ENCODE peak calls at places on chromosomes 3 and 15, in eight cellular contexts. D is ovary, U is A549, H is adrenal gland, W is uterus, M is breast epithelium, F is lower leg skin, Z is transverse colon. L is an unnamed sample.

GRCh38 chr3:17115186-17115585 is 230.4 kb downstream of the PLCL2 start:
- DNase-seq in F (no peak), H (no peak), M (no peak), W (no peak), U (no peak), Z (no peak), D (no peak), L (no peak)

GRCh38 chr3:45343947-45344346 is 44.4 kb upstream of the LARS2 start:
- DNase-seq in D (no peak), F (no peak), Z (no peak), H (no peak), U (peak; percentile 47), M (no peak), W (no peak), L (peak; percentile 31)

GRCh38 chr3:70127192-70127591 is 127.7 kb downstream of the SAMMSON start:
- DNase-seq in D (no peak), F (no peak), U (no peak), H (no peak), M (no peak), Z (no peak), W (no peak), L (no peak)

GRCh38 chr15:66830358-66830757 is 128.3 kb downstream of the SMAD6 start:
- DNase-seq in U (peak; percentile 32), W (no peak), M (no peak), F (no peak), H (no peak), D (no peak), Z (no peak), L (peak; percentile 77)

GRCh38 chr3:165233521-165234195 is 37.5 kb upstream of the SLITRK3 start:
- DNase-seq in W (no peak), F (no peak), Z (no peak), H (no peak), D (no peak), M (no peak), U (no peak), L (no peak)

GRCh38 chr3:177382944-177383343 is 185.7 kb upstream of the TBL1XR1 start:
- DNase-seq in H (no peak), M (no peak), Z (no peak), U (no peak), W (no peak), D (no peak), F (no peak), L (no peak)

GRCh38 chr3:171212648-171213047 is 186.1 kb upstream of the SLC2A2 start:
- DNase-seq in Z (no peak), W (no peak), D (no peak), H (no peak), F (no peak), M (no peak), U (no peak), L (no peak)

GRCh38 chr3:24628523-24629258 is 134.0 kb upstream of the THRB start:
- DNase-seq in Z (no peak), W (no peak), H (no peak), F (no peak), D (no peak), M (no peak), U (peak; percentile 41), L (no peak)

GRCh38 chr15:99930696-99931095 is 197.5 kb upstream of the LYSMD4 start:
- DNase-seq in H (no peak), M (no peak), U (no peak), D (no peak), Z (no peak), F (peak; percentile 7), W (no peak), L (no peak)

GRCh38 chr15:65580287-65580686 is 30.6 kb downstream of the INTS14 start:
- DNase-seq in W (no peak), U (peak; percentile 46), Z (no peak), H (no peak), F (no peak), M (no peak), D (no peak), L (peak; percentile 30)

GRCh38 chr15:55627730-55628368 is 39.7 kb upstream of the PYGO1 start:
- DNase-seq in Z (no peak), F (peak; percentile 80), D (no peak), H (peak; percentile 81), M (no peak), W (peak; percentile 51), U (peak; percentile 92), L (peak; percentile 46)

GRCh38 chr15:94692697-94693096 is 461.3 kb downstream of the MCTP2 start:
- DNase-seq in U (no peak), F (no peak), M (no peak), Z (no peak), D (no peak), H (no peak), W (no peak), L (no peak)

GRCh38 chr15:42079401-42079908 is 14.9 kb downstream of the PLA2G4D start:
- DNase-seq in D (no peak), W (no peak), H (peak; percentile 13), M (no peak), U (no peak), F (no peak), Z (no peak), L (no peak)

GRCh38 chr3:198079771-198080520 is 119.9 kb downstream of the LMLN start:
- DNase-seq in F (no peak), M (no peak), H (no peak), D (no peak), U (peak; percentile 18), Z (peak; percentile 9), W (no peak), L (no peak)

GRCh38 chr3:108862865-108863798 is 40.5 kb downstream of the TRAT1 start:
- DNase-seq in D (no peak), W (no peak), H (no peak), Z (no peak), F (no peak), M (no peak), U (peak; percentile 39), L (peak; percentile 32)

GRCh38 chr3:188974856-188975611 is 196.7 kb upstream of the TPRG1 start:
- DNase-seq in F (no peak), H (no peak), Z (no peak), D (no peak), W (peak; percentile 33), M (no peak), U (no peak), L (no peak)

GRCh38 chr3:72341380-72341770 is 506.9 kb downstream of the SHQ1 start:
- DNase-seq in U (no peak), Z (no peak), W (no peak), D (no peak), M (no peak), F (no peak), H (no peak), L (no peak)

GRCh38 chr15:75061272-75061671 is 37.9 kb downstream of the PPCDC start:
- DNase-seq in W (no peak), Z (no peak), M (no peak), F (no peak), D (no peak), U (no peak), H (no peak), L (no peak)

GRCh38 chr3:184371570-184372018 is 6.4 kb downstream of the THPO start:
- DNase-seq in W (peak; percentile 81), H (peak; percentile 92), D (peak; percentile 86), F (peak; percentile 77), M (peak; percentile 70), Z (peak; percentile 78), U (peak; percentile 83), L (peak; percentile 98)

GRCh38 chr3:46713048-46713897 is 4.4 kb downstream of the PRSS50 start:
- DNase-seq in H (peak; percentile 24), Z (peak; percentile 1), U (no peak), W (peak; percentile 2), F (no peak), D (peak; percentile 19), M (no peak), L (no peak)

GRCh38 chr3:181712505-181713299 is 977 bp downstream of the SOX2 start:
- DNase-seq in W (no peak), Z (no peak), H (no peak), U (peak; percentile 58), F (no peak), D (no peak), M (no peak), L (no peak)

GRCh38 chr3:188734395-188734794 is 437.4 kb upstream of the TPRG1 start:
- DNase-seq in M (no peak), F (no peak), U (no peak), W (no peak), D (no peak), H (no peak), Z (peak; percentile 14), L (no peak)

GRCh38 chr3:187966141-187966540 is 187.8 kb upstream of the LPP start:
- DNase-seq in W (no peak), U (no peak), Z (no peak), H (no peak), F (no peak), D (no peak), M (no peak), L (no peak)

GRCh38 chr3:194333981-194334320 is 17.2 kb downstream of the CPN2 start:
- DNase-seq in U (no peak), D (no peak), Z (no peak), W (no peak), M (no peak), H (no peak), F (no peak), L (no peak)

GRCh38 chr3:194332858-194333211 is 18.3 kb downstream of the CPN2 start:
- DNase-seq in H (no peak), U (no peak), M (no peak), W (no peak), F (no peak), D (no peak), Z (no peak), L (no peak)

GRCh38 chr3:194330579-194330978 is 20.5 kb downstream of the CPN2 start:
- DNase-seq in D (no peak), U (no peak), W (no peak), Z (no peak), H (peak; percentile 73), F (peak; percentile 53), M (peak; percentile 77), L (no peak)

GRCh38 chr3:194330160-194330559 is 21.0 kb downstream of the CPN2 start:
- DNase-seq in W (no peak), M (no peak), Z (no peak), F (no peak), U (no peak), H (no peak), D (no peak), L (no peak)

GRCh38 chr3:194333212-194333980 is 17.7 kb downstream of the CPN2 start:
- DNase-seq in U (peak; percentile 82), D (peak; percentile 93), M (peak; percentile 72), F (peak; percentile 82), W (peak; percentile 80), H (peak; percentile 93), Z (peak; percentile 89), L (peak; percentile 89)
- TF ChIP-seq POLR2A in U (no peak), D (no peak), M (no peak), F (no peak), W (no peak), H (no peak), Z (no peak), L (no peak)

GRCh38 chr3:127747066-127747465 is 74.3 kb downstream of the ABTB1 start:
- DNase-seq in Z (no peak), D (no peak), U (no peak), W (no peak), M (no peak), H (no peak), F (no peak), L (no peak)
- TF ChIP-seq POLR2A in Z (no peak), D (no peak), U (no peak), W (no peak), M (no peak), H (no peak), F (no peak), L (no peak)

GRCh38 chr3:57718118-57718517 is 25.2 kb upstream of the DENND6A start:
- DNase-seq in W (no peak), H (no peak), Z (no peak), M (no peak), D (no peak), F (no peak), U (no peak), L (no peak)
- TF ChIP-seq POLR2A in W (no peak), H (no peak), Z (no peak), M (no peak), D (no peak), F (no peak), U (no peak), L (no peak)

GRCh38 chr3:114056130-114057010 is at the start of the genes CCDC191 and QTRT2:
- DNase-seq in H (peak; percentile 100), D (peak; percentile 98), U (peak; percentile 99), F (peak; percentile 100), Z (peak; percentile 99), W (peak; percentile 100), M (peak; percentile 99), L (peak; percentile 82)
- TF ChIP-seq POLR2A in H (no peak), D (no peak), U (peak; percentile 71), F (no peak), Z (peak; percentile 24), W (peak; percentile 46), M (no peak), L (peak; percentile 33)

L was measured in H54.